ENCODE peak calls at places on chromosomes 11 and 22, in five cellular contexts. One of them, this sample, is unnamed.

GRCh38 chr22:38881464-38881871 is 9.5 kb upstream of the CBX6 start:
- DNase-seq in endothelial cell: no peak
- DNase-seq in stomach: peak
- DNase-seq in stimulated activated CD4-positive, alpha-beta T cell treated with anti-CD3 and anti-CD28 coated beads, Interleukin-2, amount 100 ng/mL, for 24 hours: no peak
- DNase-seq in NCI-H2029 treated with DMSO at 0.1 percent for 48 hours: no peak
- DNase-seq in this sample: no peak

GRCh38 chr11:59891781-59892181 is 13.2 kb downstream of the OOSP3 start:
- DNase-seq in endothelial cell: peak
- DNase-seq in stomach: no peak
- DNase-seq in stimulated activated CD4-positive, alpha-beta T cell treated with anti-CD3 and anti-CD28 coated beads, Interleukin-2, amount 100 ng/mL, for 24 hours: no peak
- DNase-seq in NCI-H2029 treated with DMSO at 0.1 percent for 48 hours: no peak
- DNase-seq in this sample: no peak

GRCh38 chr11:86749376-86749775 is 51.0 kb upstream of the PRSS23 start:
- DNase-seq in endothelial cell: no peak
- DNase-seq in stomach: no peak
- DNase-seq in stimulated activated CD4-positive, alpha-beta T cell treated with anti-CD3 and anti-CD28 coated beads, Interleukin-2, amount 100 ng/mL, for 24 hours: no peak
- DNase-seq in NCI-H2029 treated with DMSO at 0.1 percent for 48 hours: no peak
- DNase-seq in this sample: no peak

GRCh38 chr11:94740975-94741707 is 27.0 kb upstream of the AMOTL1 start:
- DNase-seq in endothelial cell: peak
- DNase-seq in stomach: no peak
- DNase-seq in stimulated activated CD4-positive, alpha-beta T cell treated with anti-CD3 and anti-CD28 coated beads, Interleukin-2, amount 100 ng/mL, for 24 hours: no peak
- DNase-seq in NCI-H2029 treated with DMSO at 0.1 percent for 48 hours: peak
- DNase-seq in this sample: no peak

GRCh38 chr11:121661796-121662508 is 209.2 kb upstream of the SORL1-AS1 start:
- DNase-seq in endothelial cell: no peak
- DNase-seq in stomach: no peak
- DNase-seq in stimulated activated CD4-positive, alpha-beta T cell treated with anti-CD3 and anti-CD28 coated beads, Interleukin-2, amount 100 ng/mL, for 24 hours: no peak
- DNase-seq in NCI-H2029 treated with DMSO at 0.1 percent for 48 hours: no peak
- DNase-seq in this sample: no peak

GRCh38 chr11:69044111-69045013 is 4.4 kb upstream of the TPCN2 start:
- DNase-seq in endothelial cell: peak
- DNase-seq in stomach: peak
- DNase-seq in stimulated activated CD4-positive, alpha-beta T cell treated with anti-CD3 and anti-CD28 coated beads, Interleukin-2, amount 100 ng/mL, for 24 hours: no peak
- DNase-seq in NCI-H2029 treated with DMSO at 0.1 percent for 48 hours: no peak
- DNase-seq in this sample: peak

GRCh38 chr11:1310772-1311468 is 1.5 kb upstream of the TOLLIP start:
- DNase-seq in endothelial cell: no peak
- DNase-seq in stomach: no peak
- DNase-seq in stimulated activated CD4-positive, alpha-beta T cell treated with anti-CD3 and anti-CD28 coated beads, Interleukin-2, amount 100 ng/mL, for 24 hours: peak
- DNase-seq in NCI-H2029 treated with DMSO at 0.1 percent for 48 hours: no peak
- DNase-seq in this sample: peak

GRCh38 chr22:38607680-38608079 is 37.7 kb upstream of the DMC1 start:
- DNase-seq in endothelial cell: no peak
- DNase-seq in stomach: no peak
- DNase-seq in stimulated activated CD4-positive, alpha-beta T cell treated with anti-CD3 and anti-CD28 coated beads, Interleukin-2, amount 100 ng/mL, for 24 hours: no peak
- DNase-seq in NCI-H2029 treated with DMSO at 0.1 percent for 48 hours: peak
- DNase-seq in this sample: no peak

GRCh38 chr11:68632802-68633201 is 51.5 kb upstream of the GAL start:
- DNase-seq in endothelial cell: peak
- DNase-seq in stomach: peak
- DNase-seq in stimulated activated CD4-positive, alpha-beta T cell treated with anti-CD3 and anti-CD28 coated beads, Interleukin-2, amount 100 ng/mL, for 24 hours: no peak
- DNase-seq in NCI-H2029 treated with DMSO at 0.1 percent for 48 hours: peak
- DNase-seq in this sample: peak

GRCh38 chr11:121429556-121429955 is 22.6 kb upstream of the SORL1 start:
- DNase-seq in endothelial cell: no peak
- DNase-seq in stomach: no peak
- DNase-seq in stimulated activated CD4-positive, alpha-beta T cell treated with anti-CD3 and anti-CD28 coated beads, Interleukin-2, amount 100 ng/mL, for 24 hours: no peak
- DNase-seq in NCI-H2029 treated with DMSO at 0.1 percent for 48 hours: no peak
- DNase-seq in this sample: no peak

GRCh38 chr11:61377461-61378160 is 14.8 kb upstream of the TMEM216 start:
- DNase-seq in endothelial cell: no peak
- DNase-seq in stomach: no peak
- DNase-seq in stimulated activated CD4-positive, alpha-beta T cell treated with anti-CD3 and anti-CD28 coated beads, Interleukin-2, amount 100 ng/mL, for 24 hours: no peak
- DNase-seq in NCI-H2029 treated with DMSO at 0.1 percent for 48 hours: no peak
- DNase-seq in this sample: no peak

GRCh38 chr11:130769782-130770565 is 146.3 kb downstream of the SNX19 start:
- DNase-seq in endothelial cell: no peak
- DNase-seq in stomach: no peak
- DNase-seq in stimulated activated CD4-positive, alpha-beta T cell treated with anti-CD3 and anti-CD28 coated beads, Interleukin-2, amount 100 ng/mL, for 24 hours: no peak
- DNase-seq in NCI-H2029 treated with DMSO at 0.1 percent for 48 hours: no peak
- DNase-seq in this sample: no peak

GRCh38 chr22:16959345-16959930 is 48.6 kb downstream of the GAB4 start:
- DNase-seq in endothelial cell: no peak
- DNase-seq in stomach: no peak
- DNase-seq in stimulated activated CD4-positive, alpha-beta T cell treated with anti-CD3 and anti-CD28 coated beads, Interleukin-2, amount 100 ng/mL, for 24 hours: no peak
- DNase-seq in NCI-H2029 treated with DMSO at 0.1 percent for 48 hours: no peak
- DNase-seq in this sample: no peak

GRCh38 chr11:47716692-47717091 is 1.5 kb upstream of the AGBL2 start:
- DNase-seq in endothelial cell: no peak
- DNase-seq in stomach: no peak
- DNase-seq in stimulated activated CD4-positive, alpha-beta T cell treated with anti-CD3 and anti-CD28 coated beads, Interleukin-2, amount 100 ng/mL, for 24 hours: no peak
- DNase-seq in NCI-H2029 treated with DMSO at 0.1 percent for 48 hours: no peak
- DNase-seq in this sample: no peak

GRCh38 chr11:117816846-117817212 is 7.7 kb downstream of the FXYD2 start:
- DNase-seq in endothelial cell: no peak
- DNase-seq in stomach: no peak
- DNase-seq in stimulated activated CD4-positive, alpha-beta T cell treated with anti-CD3 and anti-CD28 coated beads, Interleukin-2, amount 100 ng/mL, for 24 hours: no peak
- DNase-seq in NCI-H2029 treated with DMSO at 0.1 percent for 48 hours: no peak
- DNase-seq in this sample: no peak

GRCh38 chr11:77166021-77166420 is 38.0 kb downstream of the MYO7A start:
- DNase-seq in endothelial cell: no peak
- DNase-seq in stomach: no peak
- DNase-seq in stimulated activated CD4-positive, alpha-beta T cell treated with anti-CD3 and anti-CD28 coated beads, Interleukin-2, amount 100 ng/mL, for 24 hours: no peak
- DNase-seq in NCI-H2029 treated with DMSO at 0.1 percent for 48 hours: no peak
- DNase-seq in this sample: no peak

GRCh38 chr11:8838248-8838647 is 72.7 kb upstream of the AKIP1 start:
- DNase-seq in endothelial cell: no peak
- DNase-seq in stomach: no peak
- DNase-seq in stimulated activated CD4-positive, alpha-beta T cell treated with anti-CD3 and anti-CD28 coated beads, Interleukin-2, amount 100 ng/mL, for 24 hours: no peak
- DNase-seq in NCI-H2029 treated with DMSO at 0.1 percent for 48 hours: no peak
- DNase-seq in this sample: no peak

GRCh38 chr11:75319035-75319877 is 32.2 kb downstream of the ARRB1 start:
- DNase-seq in endothelial cell: no peak
- DNase-seq in stomach: peak
- DNase-seq in stimulated activated CD4-positive, alpha-beta T cell treated with anti-CD3 and anti-CD28 coated beads, Interleukin-2, amount 100 ng/mL, for 24 hours: no peak
- DNase-seq in NCI-H2029 treated with DMSO at 0.1 percent for 48 hours: no peak
- DNase-seq in this sample: peak

GRCh38 chr11:1943576-1943975 is 3.6 kb upstream of the MRPL23 start:
- DNase-seq in endothelial cell: no peak
- DNase-seq in stomach: no peak
- DNase-seq in stimulated activated CD4-positive, alpha-beta T cell treated with anti-CD3 and anti-CD28 coated beads, Interleukin-2, amount 100 ng/mL, for 24 hours: no peak
- DNase-seq in NCI-H2029 treated with DMSO at 0.1 percent for 48 hours: no peak
- DNase-seq in this sample: no peak

GRCh38 chr11:70348608-70349007 is 49.7 kb upstream of the CTTN start:
- DNase-seq in endothelial cell: no peak
- DNase-seq in stomach: no peak
- DNase-seq in stimulated activated CD4-positive, alpha-beta T cell treated with anti-CD3 and anti-CD28 coated beads, Interleukin-2, amount 100 ng/mL, for 24 hours: no peak
- DNase-seq in NCI-H2029 treated with DMSO at 0.1 percent for 48 hours: no peak
- DNase-seq in this sample: no peak

GRCh38 chr11:73240190-73240781 is 22.2 kb downstream of the P2RY2 start:
- DNase-seq in endothelial cell: no peak
- DNase-seq in stomach: no peak
- DNase-seq in stimulated activated CD4-positive, alpha-beta T cell treated with anti-CD3 and anti-CD28 coated beads, Interleukin-2, amount 100 ng/mL, for 24 hours: no peak
- DNase-seq in NCI-H2029 treated with DMSO at 0.1 percent for 48 hours: no peak
- DNase-seq in this sample: no peak

GRCh38 chr22:49513358-49513851 is 314.3 kb downstream of the BRD1 start:
- DNase-seq in endothelial cell: no peak
- DNase-seq in stomach: peak
- DNase-seq in stimulated activated CD4-positive, alpha-beta T cell treated with anti-CD3 and anti-CD28 coated beads, Interleukin-2, amount 100 ng/mL, for 24 hours: no peak
- DNase-seq in NCI-H2029 treated with DMSO at 0.1 percent for 48 hours: no peak
- DNase-seq in this sample: no peak

GRCh38 chr11:93051181-93051580 is 81.7 kb downstream of the MTNR1B start:
- DNase-seq in endothelial cell: no peak
- DNase-seq in stomach: no peak
- DNase-seq in stimulated activated CD4-positive, alpha-beta T cell treated with anti-CD3 and anti-CD28 coated beads, Interleukin-2, amount 100 ng/mL, for 24 hours: no peak
- DNase-seq in NCI-H2029 treated with DMSO at 0.1 percent for 48 hours: no peak
- DNase-seq in this sample: no peak

GRCh38 chr11:123718075-123718868 is 23.2 kb downstream of the ZNF202 start:
- DNase-seq in endothelial cell: no peak
- DNase-seq in stomach: no peak
- DNase-seq in stimulated activated CD4-positive, alpha-beta T cell treated with anti-CD3 and anti-CD28 coated beads, Interleukin-2, amount 100 ng/mL, for 24 hours: no peak
- DNase-seq in NCI-H2029 treated with DMSO at 0.1 percent for 48 hours: no peak
- DNase-seq in this sample: no peak

GRCh38 chr11:113690619-113691569 is 15.2 kb downstream of the TMPRSS5 start:
- DNase-seq in endothelial cell: peak
- DNase-seq in stomach: peak
- DNase-seq in stimulated activated CD4-positive, alpha-beta T cell treated with anti-CD3 and anti-CD28 coated beads, Interleukin-2, amount 100 ng/mL, for 24 hours: no peak
- DNase-seq in NCI-H2029 treated with DMSO at 0.1 percent for 48 hours: no peak
- DNase-seq in this sample: peak

GRCh38 chr11:118870396-118871343 is 13.0 kb upstream of the CXCR5 start:
- DNase-seq in endothelial cell: no peak
- DNase-seq in stomach: no peak
- DNase-seq in stimulated activated CD4-positive, alpha-beta T cell treated with anti-CD3 and anti-CD28 coated beads, Interleukin-2, amount 100 ng/mL, for 24 hours: peak
- DNase-seq in NCI-H2029 treated with DMSO at 0.1 percent for 48 hours: no peak
- DNase-seq in this sample: no peak

GRCh38 chr11:76642341-76642740 is 28.2 kb downstream of the LRRC32 start:
- DNase-seq in endothelial cell: no peak
- DNase-seq in stomach: no peak
- DNase-seq in stimulated activated CD4-positive, alpha-beta T cell treated with anti-CD3 and anti-CD28 coated beads, Interleukin-2, amount 100 ng/mL, for 24 hours: no peak
- DNase-seq in NCI-H2029 treated with DMSO at 0.1 percent for 48 hours: no peak
- DNase-seq in this sample: no peak

GRCh38 chr11:126485021-126485781 is 129.7 kb downstream of the ST3GAL4 start:
- DNase-seq in endothelial cell: no peak
- DNase-seq in stomach: no peak
- DNase-seq in stimulated activated CD4-positive, alpha-beta T cell treated with anti-CD3 and anti-CD28 coated beads, Interleukin-2, amount 100 ng/mL, for 24 hours: no peak
- DNase-seq in NCI-H2029 treated with DMSO at 0.1 percent for 48 hours: no peak
- DNase-seq in this sample: no peak

GRCh38 chr11:116984589-116984988 is 113.6 kb downstream of the SIK3 start:
- DNase-seq in endothelial cell: no peak
- DNase-seq in stomach: no peak
- DNase-seq in stimulated activated CD4-positive, alpha-beta T cell treated with anti-CD3 and anti-CD28 coated beads, Interleukin-2, amount 100 ng/mL, for 24 hours: no peak
- DNase-seq in NCI-H2029 treated with DMSO at 0.1 percent for 48 hours: no peak
- DNase-seq in this sample: no peak

GRCh38 chr22:46604306-46604690 is 15.9 kb upstream of the GRAMD4 start:
- DNase-seq in endothelial cell: no peak
- DNase-seq in stomach: no peak
- DNase-seq in stimulated activated CD4-positive, alpha-beta T cell treated with anti-CD3 and anti-CD28 coated beads, Interleukin-2, amount 100 ng/mL, for 24 hours: peak
- DNase-seq in NCI-H2029 treated with DMSO at 0.1 percent for 48 hours: no peak
- DNase-seq in this sample: no peak

GRCh38 chr11:35943294-35943693 is 568 bp upstream of the LDLRAD3 start:
- DNase-seq in endothelial cell: no peak
- DNase-seq in stomach: no peak
- DNase-seq in stimulated activated CD4-positive, alpha-beta T cell treated with anti-CD3 and anti-CD28 coated beads, Interleukin-2, amount 100 ng/mL, for 24 hours: no peak
- DNase-seq in NCI-H2029 treated with DMSO at 0.1 percent for 48 hours: no peak
- DNase-seq in this sample: no peak

GRCh38 chr11:17171342-17171741 is 36.4 kb downstream of the PIK3C2A start:
- DNase-seq in endothelial cell: no peak
- DNase-seq in stomach: no peak
- DNase-seq in stimulated activated CD4-positive, alpha-beta T cell treated with anti-CD3 and anti-CD28 coated beads, Interleukin-2, amount 100 ng/mL, for 24 hours: no peak
- DNase-seq in NCI-H2029 treated with DMSO at 0.1 percent for 48 hours: no peak
- DNase-seq in this sample: no peak

GRCh38 chr22:19871845-19872778 is 17.4 kb upstream of the GNB1L start:
- DNase-seq in endothelial cell: peak
- DNase-seq in stomach: no peak
- DNase-seq in stimulated activated CD4-positive, alpha-beta T cell treated with anti-CD3 and anti-CD28 coated beads, Interleukin-2, amount 100 ng/mL, for 24 hours: peak
- DNase-seq in NCI-H2029 treated with DMSO at 0.1 percent for 48 hours: no peak
- DNase-seq in this sample: no peak

GRCh38 chr22:33726294-33726711 is 194.0 kb downstream of the LARGE1 start:
- DNase-seq in endothelial cell: no peak
- DNase-seq in stomach: no peak
- DNase-seq in stimulated activated CD4-positive, alpha-beta T cell treated with anti-CD3 and anti-CD28 coated beads, Interleukin-2, amount 100 ng/mL, for 24 hours: no peak
- DNase-seq in NCI-H2029 treated with DMSO at 0.1 percent for 48 hours: no peak
- DNase-seq in this sample: no peak

GRCh38 chr11:44564653-44565007 is 833 bp upstream of the CD82 start:
- DNase-seq in endothelial cell: no peak
- DNase-seq in stomach: peak
- DNase-seq in stimulated activated CD4-positive, alpha-beta T cell treated with anti-CD3 and anti-CD28 coated beads, Interleukin-2, amount 100 ng/mL, for 24 hours: no peak
- DNase-seq in NCI-H2029 treated with DMSO at 0.1 percent for 48 hours: peak
- DNase-seq in this sample: no peak